ENCODE peak calls at places on chromosomes 12 and 14, in four cellular contexts. One of them, this sample, is unnamed.

GRCh38 chr12:129614221-129614885 is 289.5 kb downstream of the TMEM132D start:
- DNase-seq in SHP77: no peak
- DNase-seq in NCI-H82: no peak
- DNase-seq in iPS-NIHi11: no peak
- DNase-seq in this sample: no peak

GRCh38 chr12:5580911-5581488 is 149.1 kb downstream of the NTF3 start:
- DNase-seq in SHP77: no peak
- DNase-seq in NCI-H82: no peak
- DNase-seq in iPS-NIHi11: no peak
- DNase-seq in this sample: no peak

GRCh38 chr14:76985540-76986260 is 42.8 kb downstream of the IRF2BPL start:
- DNase-seq in SHP77: no peak
- DNase-seq in NCI-H82: no peak
- DNase-seq in iPS-NIHi11: no peak
- DNase-seq in this sample: peak; percentile 20

GRCh38 chr14:93891756-93892504 is 35.2 kb upstream of the FAM181A start:
- DNase-seq in SHP77: no peak
- DNase-seq in NCI-H82: no peak
- DNase-seq in iPS-NIHi11: peak; percentile 38
- DNase-seq in this sample: peak; percentile 44

GRCh38 chr12:60174476-60174875 is 578.6 kb downstream of the SLC16A7 start:
- DNase-seq in SHP77: no peak
- DNase-seq in NCI-H82: no peak
- DNase-seq in iPS-NIHi11: no peak
- DNase-seq in this sample: no peak

GRCh38 chr14:101808020-101808641 is 46.6 kb downstream of the PPP2R5C start:
- DNase-seq in SHP77: peak; percentile 53
- DNase-seq in NCI-H82: peak; percentile 78
- DNase-seq in iPS-NIHi11: peak; percentile 56
- DNase-seq in this sample: peak; percentile 77

GRCh38 chr12:89882051-89882450 is 173.4 kb upstream of the ATP2B1 start:
- DNase-seq in SHP77: no peak
- DNase-seq in NCI-H82: no peak
- DNase-seq in iPS-NIHi11: no peak
- DNase-seq in this sample: no peak

GRCh38 chr12:97426485-97427116 is 36.0 kb upstream of the RMST start:
- DNase-seq in SHP77: no peak
- DNase-seq in NCI-H82: peak; percentile 18
- DNase-seq in iPS-NIHi11: no peak
- DNase-seq in this sample: no peak

GRCh38 chr12:65857875-65858274 is 33.6 kb downstream of the HMGA2 start:
- DNase-seq in SHP77: no peak
- DNase-seq in NCI-H82: no peak
- DNase-seq in iPS-NIHi11: no peak
- DNase-seq in this sample: no peak

GRCh38 chr12:89261210-89261609 is 91.1 kb downstream of the DUSP6 start:
- DNase-seq in SHP77: no peak
- DNase-seq in NCI-H82: no peak
- DNase-seq in iPS-NIHi11: no peak
- DNase-seq in this sample: no peak

GRCh38 chr12:131817241-131817640 is 11.0 kb upstream of the MMP17 start:
- DNase-seq in SHP77: no peak
- DNase-seq in NCI-H82: no peak
- DNase-seq in iPS-NIHi11: no peak
- DNase-seq in this sample: no peak

GRCh38 chr12:124727244-124727673 is 136.4 kb downstream of the SCARB1 start:
- DNase-seq in SHP77: peak; percentile 48
- DNase-seq in NCI-H82: no peak
- DNase-seq in iPS-NIHi11: no peak
- DNase-seq in this sample: no peak

GRCh38 chr12:124564232-124564958 is 3.0 kb downstream of the NCOR2 start:
- DNase-seq in SHP77: no peak
- DNase-seq in NCI-H82: peak; percentile 73
- DNase-seq in iPS-NIHi11: peak; percentile 50
- DNase-seq in this sample: peak; percentile 50

GRCh38 chr12:11630046-11630706 is 19.3 kb upstream of the ETV6 start:
- DNase-seq in SHP77: peak; percentile 53
- DNase-seq in NCI-H82: peak; percentile 41
- DNase-seq in iPS-NIHi11: no peak
- DNase-seq in this sample: peak; percentile 83

GRCh38 chr12:70052931-70053497 is 190.2 kb upstream of the CNOT2 start:
- DNase-seq in SHP77: no peak
- DNase-seq in NCI-H82: no peak
- DNase-seq in iPS-NIHi11: peak; percentile 31
- DNase-seq in this sample: no peak

GRCh38 chr14:68926236-68926635 is 52.9 kb downstream of the ACTN1 start:
- DNase-seq in SHP77: no peak
- DNase-seq in NCI-H82: peak; percentile 6
- DNase-seq in iPS-NIHi11: no peak
- DNase-seq in this sample: no peak

GRCh38 chr14:91934554-91935285 is 12.8 kb downstream of the FBLN5 start:
- DNase-seq in SHP77: no peak
- DNase-seq in NCI-H82: no peak
- DNase-seq in iPS-NIHi11: no peak
- DNase-seq in this sample: no peak

GRCh38 chr14:90483551-90483950 is 86.7 kb downstream of the CALM1 start:
- DNase-seq in SHP77: peak; percentile 37
- DNase-seq in NCI-H82: no peak
- DNase-seq in iPS-NIHi11: peak; percentile 54
- DNase-seq in this sample: peak; percentile 94

GRCh38 chr12:64580681-64581080 is 29.6 kb upstream of the RASSF3 start:
- DNase-seq in SHP77: no peak
- DNase-seq in NCI-H82: no peak
- DNase-seq in iPS-NIHi11: no peak
- DNase-seq in this sample: no peak